ENCODE peak calls at places on chromosomes 1 and 21, in five cellular contexts. S is AG04449, J is cardiac muscle cell, A is psoas muscle, W is fibroblast of lung. D is an unnamed sample.

GRCh38 chr1:189429610-189430009 is 1048.1 kb downstream of the BRINP3 start:
- DNase-seq in S (peak), J (peak), A (no peak), W (peak), D (peak)

GRCh38 chr1:212699104-212699838 is 369 bp downstream of the BATF3 start:
- DNase-seq in J (peak), A (peak), W (peak), S (no peak), D (peak)

GRCh38 chr1:184930645-184931044 is 43.7 kb downstream of the NIBAN1 start:
- DNase-seq in S (no peak), W (no peak), J (no peak), A (no peak), D (no peak)

GRCh38 chr1:203338335-203339036 is 12.4 kb downstream of the FMOD start:
- DNase-seq in J (peak), S (no peak), W (peak), A (peak), D (peak)

GRCh38 chr1:221793439-221794078 is 51.7 kb upstream of the DUSP10 start:
- DNase-seq in S (no peak), J (no peak), A (no peak), W (peak), D (peak)

GRCh38 chr1:207841907-207842306 is 69.0 kb downstream of the CD34 start:
- DNase-seq in S (no peak), A (no peak), W (no peak), J (no peak), D (no peak)

GRCh38 chr1:90781429-90782020 is 64.4 kb upstream of the BARHL2 start:
- DNase-seq in W (no peak), J (no peak), A (no peak), S (no peak), D (no peak)

GRCh38 chr1:33815061-33815460 is 48.8 kb upstream of the HMGB4 start:
- DNase-seq in W (peak), S (peak), J (peak), A (no peak), D (no peak)

GRCh38 chr1:228760962-228761361 is 25.7 kb downstream of the RHOU start:
- DNase-seq in A (no peak), W (no peak), S (no peak), J (no peak), D (no peak)

GRCh38 chr21:15558884-15559283 is 170.9 kb upstream of the USP25 start:
- DNase-seq in S (no peak), W (no peak), A (no peak), J (no peak), D (no peak)

GRCh38 chr21:15557925-15558324 is 171.9 kb upstream of the USP25 start:
- DNase-seq in S (no peak), A (no peak), W (no peak), J (no peak), D (no peak)

GRCh38 chr21:15549671-15550070 is 180.1 kb upstream of the USP25 start:
- DNase-seq in J (peak), S (peak), A (no peak), W (peak), D (no peak)

GRCh38 chr21:15552914-15553491 is 176.8 kb upstream of the USP25 start:
- DNase-seq in J (peak), W (peak), S (no peak), A (no peak), D (no peak)
- TF ChIP-seq CTCF in J (peak), W (peak), S (peak), A (no peak), D (peak)

GRCh38 chr1:157956754-157957153 is 36.7 kb upstream of the KIRREL1 start:
- DNase-seq in S (no peak), J (no peak), W (no peak), A (no peak), D (no peak)
- TF ChIP-seq CTCF in S (no peak), J (no peak), W (no peak), A (no peak), D (no peak)

GRCh38 chr1:12348113-12348512 is 118.3 kb downstream of the VPS13D start:
- DNase-seq in J (no peak), W (no peak), S (no peak), A (no peak), D (no peak)
- TF ChIP-seq CTCF in J (no peak), W (no peak), S (no peak), A (no peak), D (no peak)

DNA sequence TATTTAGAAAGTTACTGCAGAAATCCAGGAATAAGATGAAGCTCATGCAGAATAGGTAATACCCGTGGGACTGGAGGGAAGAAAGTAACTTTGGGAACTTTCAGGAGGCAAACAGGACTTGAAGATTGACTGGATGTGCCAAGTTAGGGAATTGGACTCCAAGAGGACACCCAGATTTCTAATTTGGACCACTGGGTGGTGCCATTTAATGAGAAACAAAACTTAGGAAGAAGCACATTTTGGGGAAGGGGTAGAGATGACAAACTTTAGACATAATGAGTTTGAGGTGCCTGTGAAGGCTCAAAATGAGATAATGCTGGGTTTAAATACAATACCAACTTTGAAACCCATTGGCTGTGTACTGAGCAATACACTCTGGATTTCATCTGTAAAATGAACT is 3.3 kb upstream of the B4GALT3 start:
- DNase-seq in W (no peak), S (no peak), J (no peak), A (no peak), D (no peak)
- TF ChIP-seq CTCF in W (peak), S (peak), J (peak), A (peak), D (peak)

DNA sequence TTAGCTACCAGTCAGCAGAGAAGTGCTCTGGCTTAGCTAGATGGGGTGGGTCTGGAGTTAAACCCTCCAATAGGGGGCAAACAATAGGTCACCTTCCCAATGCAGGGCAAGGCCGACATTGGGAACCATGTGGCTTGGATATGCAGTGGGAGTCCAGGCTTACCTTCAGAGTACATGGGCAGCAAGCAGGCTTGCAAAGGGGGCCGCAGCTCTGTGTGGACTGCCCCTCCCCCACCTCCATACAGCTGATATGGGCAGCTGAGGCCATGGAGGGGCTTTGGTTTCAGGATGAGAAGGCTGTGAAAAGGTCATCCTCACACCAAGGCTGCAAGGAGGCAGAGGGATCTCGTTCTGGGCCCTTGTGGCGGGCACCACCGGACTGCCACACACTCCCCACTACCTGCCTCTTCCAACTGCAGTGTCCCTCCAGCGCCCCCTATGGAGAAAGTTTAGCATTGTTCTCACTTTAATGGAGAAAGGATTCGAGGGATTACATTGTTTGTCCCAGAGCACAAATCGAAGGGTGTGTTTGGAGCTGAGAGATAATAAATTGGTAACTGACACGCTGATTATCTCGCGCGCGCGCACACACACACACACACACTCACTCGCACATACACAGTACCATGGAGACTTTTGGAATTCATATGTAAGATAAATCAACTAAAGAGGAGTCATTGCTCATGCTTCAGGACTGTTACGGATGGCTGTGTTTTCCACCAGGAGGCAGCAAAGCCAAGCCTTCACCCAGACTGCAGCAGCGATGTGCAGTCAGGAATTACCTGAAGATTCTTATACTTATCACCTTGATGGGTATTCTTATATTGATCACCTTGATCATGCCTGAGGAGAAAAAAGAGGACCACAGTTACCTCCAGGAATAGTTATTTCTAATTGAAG is 7.0 kb upstream of the SMCP start:
- DNase-seq in A (no peak), S (no peak), J (peak), W (peak), D (no peak)
- TF ChIP-seq CTCF in A (no peak), S (peak), J (peak), W (no peak), D (peak)

DNA sequence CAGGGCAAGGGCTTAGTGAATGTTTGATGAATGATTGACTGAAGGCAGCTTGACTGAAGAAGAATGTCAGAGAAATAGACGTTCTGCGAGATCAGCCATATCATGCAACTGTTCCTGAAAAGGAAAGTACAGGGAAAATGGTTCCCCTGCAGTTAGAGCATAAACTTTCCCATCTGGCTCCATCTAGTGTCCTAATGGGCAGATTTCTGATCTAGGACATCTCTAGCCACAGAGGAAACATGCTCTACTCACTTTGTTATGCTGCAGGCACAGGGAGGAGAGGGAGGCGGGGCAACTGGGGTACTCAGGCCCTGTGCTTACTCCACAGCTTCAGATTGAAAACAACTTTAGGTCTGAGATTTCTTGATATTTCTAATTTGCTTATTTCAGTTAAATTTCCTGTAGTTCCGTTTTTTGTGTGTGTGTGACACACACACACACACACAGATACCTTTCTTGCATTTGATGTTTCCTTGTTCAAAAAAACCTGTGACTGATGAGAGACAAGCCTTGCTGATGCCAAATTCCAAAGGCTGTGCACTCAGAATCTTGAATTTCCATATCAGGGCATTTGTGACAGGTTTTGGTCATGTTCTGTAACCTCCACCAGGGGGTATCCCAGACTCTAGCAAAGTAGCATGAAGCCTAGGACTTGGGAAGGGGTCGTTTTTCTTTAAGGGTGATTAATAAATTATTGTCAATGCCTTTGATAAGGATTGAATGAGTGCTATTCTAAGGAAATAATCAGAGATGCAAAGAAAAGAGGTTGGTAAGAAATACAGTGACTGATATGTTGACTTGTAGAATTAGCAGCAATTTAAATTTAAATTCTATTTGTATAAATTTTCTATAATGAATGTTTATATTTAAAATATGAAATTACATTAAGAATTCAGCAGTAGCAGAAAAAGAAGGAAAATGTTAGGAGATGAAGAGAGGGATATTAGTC is 139.7 kb upstream of the BEND5 start:
- DNase-seq in S (peak), W (peak), J (peak), A (no peak), D (no peak)
- TF ChIP-seq CTCF in S (peak), W (peak), J (peak), A (peak), D (peak)

DNA sequence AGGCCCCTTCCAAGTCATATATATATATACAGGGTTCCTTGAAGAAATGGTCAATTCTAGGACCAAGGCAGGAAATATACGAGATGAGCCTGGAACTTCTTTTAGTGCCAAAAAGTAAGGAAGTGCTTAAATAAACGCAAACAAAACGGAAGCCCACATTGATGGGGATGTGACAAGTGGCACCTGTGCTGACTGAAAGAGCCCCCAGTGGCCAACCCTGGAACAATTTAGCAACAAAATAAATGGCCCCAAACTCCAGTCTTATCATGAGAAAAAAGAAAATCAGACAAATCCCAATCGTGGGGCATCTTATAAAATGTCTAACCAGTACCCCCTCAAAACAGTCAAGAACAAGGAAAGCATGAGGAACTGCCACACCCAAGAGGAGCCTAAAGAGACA is 17.7 kb downstream of the PLA2G5 start:
- DNase-seq in A (no peak), J (no peak), S (no peak), W (no peak), D (no peak)
- TF ChIP-seq CTCF in A (no peak), J (no peak), S (no peak), W (peak), D (no peak)

GRCh38 chr1:58841455-58841854 is 57.6 kb upstream of the JUN start:
- DNase-seq in A (no peak), S (no peak), W (no peak), J (no peak), D (no peak)
- TF ChIP-seq CTCF in A (peak), S (peak), W (peak), J (peak), D (peak)